ENCODE peak calls at places on chromosome 15, in ten cellular contexts. B is HCT116, C is PC-9, A is adipocyte, F is A673, O is mammary epithelial cell, Y is Caco-2, L is colonic mucosa, W is IMR-90, V is upper lobe of right lung. M is an unnamed sample. For H3K36me3, the result is how much of the 10 kb centered on the place peaks cover.

GRCh38 chr15:66278671-66279070 is 14.7 kb upstream of the DIS3L start:
- DNase-seq in B (no peak), C (no peak), A (no peak), F (no peak), O (no peak), Y (no peak), L (no peak), W (no peak), V (no peak), M (no peak)

GRCh38 chr15:47124430-47125102 is 592.7 kb upstream of the SEMA6D start:
- DNase-seq in B (no peak), C (no peak), A (no peak), F (no peak), O (no peak), Y (no peak), L (no peak), W (no peak), V (no peak), M (no peak)

GRCh38 chr15:32834156-32834555 is 116.4 kb downstream of the GREM1 start:
- DNase-seq in B (no peak), C (no peak), A (no peak), F (no peak), O (no peak), Y (no peak), L (no peak), W (no peak), V (no peak), M (no peak)

GRCh38 chr15:51844747-51845426 is 15.4 kb downstream of the TMOD3 start:
- DNase-seq in B (no peak), C (no peak), A (no peak), F (no peak), O (no peak), Y (no peak), L (no peak), W (peak), V (no peak), M (no peak)

GRCh38 chr15:63517202-63517601 is 12.8 kb downstream of the USP3 start:
- DNase-seq in B (no peak), C (no peak), A (no peak), F (no peak), O (no peak), Y (no peak), L (no peak), W (no peak), V (no peak), M (no peak)

GRCh38 chr15:48865387-48866079 is 12.4 kb upstream of the EID1 start:
- DNase-seq in B (no peak), C (no peak), A (peak), F (peak), O (no peak), Y (no peak), L (no peak), W (peak), V (no peak), M (no peak)

GRCh38 chr15:43872416-43873020 is 45.7 kb downstream of the WDR76 start:
- DNase-seq in B (peak), C (peak), A (peak), F (peak), O (peak), Y (peak), L (peak), W (peak), V (no peak), M (no peak)

GRCh38 chr15:71747128-71748083 is 62.9 kb upstream of the NR2E3 start:
- DNase-seq in B (peak), C (peak), A (peak), F (no peak), O (peak), Y (peak), L (peak), W (peak), V (no peak), M (no peak)

GRCh38 chr15:28132524-28133275 is 33.6 kb upstream of the OCA2 start:
- DNase-seq in B (no peak), C (no peak), A (peak), F (no peak), O (no peak), Y (no peak), L (no peak), W (peak), V (no peak), M (no peak)

GRCh38 chr15:88479169-88479568 is 11.7 kb downstream of the MRPS11 start:
- DNase-seq in B (no peak), C (no peak), A (no peak), F (no peak), O (no peak), Y (no peak), L (no peak), W (no peak), V (no peak), M (no peak)

GRCh38 chr15:55683366-55683765 is 59.6 kb downstream of the PRTG start:
- DNase-seq in B (no peak), C (no peak), A (peak), F (no peak), O (no peak), Y (no peak), L (no peak), W (peak), V (no peak), M (no peak)

GRCh38 chr15:89781891-89782618 is 5.9 kb downstream of the MESP2 start:
- DNase-seq in B (peak), C (peak), A (peak), F (no peak), O (peak), Y (peak), L (no peak), W (peak), V (no peak), M (no peak)

GRCh38 chr15:62920569-62921502 is 121.7 kb upstream of the TPM1 start:
- DNase-seq in B (no peak), C (no peak), A (peak), F (no peak), O (peak), Y (no peak), L (no peak), W (peak), V (no peak), M (no peak)

GRCh38 chr15:53861792-53862191 is 102.3 kb upstream of the WDR72 start:
- DNase-seq in B (no peak), C (no peak), A (no peak), F (no peak), O (no peak), Y (no peak), L (no peak), W (no peak), V (no peak), M (no peak)

GRCh38 chr15:55846108-55846707 is 103.3 kb upstream of the PRTG start:
- DNase-seq in B (peak), C (peak), A (peak), F (peak), O (peak), Y (peak), L (peak), W (peak), V (no peak), M (peak)

GRCh38 chr15:82184776-82185175 is 77.8 kb downstream of the EFL1 start:
- DNase-seq in B (no peak), C (no peak), A (no peak), F (no peak), O (no peak), Y (no peak), L (no peak), W (no peak), V (no peak), M (no peak)

GRCh38 chr15:83848315-83849050 is 194.6 kb downstream of the ADAMTSL3 start:
- DNase-seq in B (no peak), C (no peak), A (peak), F (peak), O (peak), Y (no peak), L (no peak), W (peak), V (no peak), M (no peak)

GRCh38 chr15:62847900-62848489 is 194.6 kb upstream of the TPM1 start:
- DNase-seq in B (peak), C (no peak), A (peak), F (peak), O (peak), Y (peak), L (peak), W (peak), V (no peak), M (peak)

GRCh38 chr15:22951381-22952280 is 28.5 kb downstream of the CYFIP1 start:
- DNase-seq in B (no peak), C (no peak), A (no peak), F (no peak), O (peak), Y (no peak), L (no peak), W (no peak), V (no peak), M (no peak)

GRCh38 chr15:62173215-62173614 is 8.1 kb upstream of the C2CD4B start:
- DNase-seq in B (no peak), C (no peak), A (no peak), F (peak), O (no peak), Y (no peak), L (no peak), W (no peak), V (no peak), M (no peak)

GRCh38 chr15:67784057-67784781 is 41.1 kb upstream of the SKOR1 start:
- DNase-seq in B (no peak), C (no peak), A (no peak), F (no peak), O (no peak), Y (no peak), L (no peak), W (no peak), V (no peak), M (no peak)

GRCh38 chr15:56886878-56887781 is 31.3 kb upstream of the TCF12 start:
- DNase-seq in B (peak), C (peak), A (peak), F (peak), O (peak), Y (peak), L (peak), W (peak), V (peak), M (peak)

GRCh38 chr15:31366169-31366734 is 39.6 kb downstream of the KLF13 start:
- DNase-seq in B (no peak), C (no peak), A (no peak), F (peak), O (peak), Y (no peak), L (peak), W (no peak), V (peak), M (no peak)

GRCh38 chr15:61946778-61947177 is 113.5 kb downstream of the VPS13C start:
- DNase-seq in B (no peak), C (no peak), A (peak), F (peak), O (no peak), Y (no peak), L (no peak), W (peak), V (no peak), M (no peak)

GRCh38 chr15:44584162-44584749 is 47.3 kb downstream of the EIF3J start:
- DNase-seq in B (peak), C (peak), A (peak), F (peak), O (peak), Y (peak), L (peak), W (no peak), V (peak), M (peak)

GRCh38 chr15:66964111-66964738 is 101.2 kb upstream of the SMAD3 start:
- DNase-seq in B (no peak), C (no peak), A (no peak), F (no peak), O (no peak), Y (no peak), L (no peak), W (no peak), V (no peak), M (no peak)

GRCh38 chr15:48393650-48394049 is 62.4 kb downstream of the DUT start:
- DNase-seq in B (no peak), C (no peak), A (no peak), F (no peak), O (no peak), Y (no peak), L (peak), W (peak), V (no peak), M (no peak)

GRCh38 chr15:32029862-32030781 is at the start of gene CHRNA7:
- DNase-seq in B (peak), C (no peak), A (peak), F (peak), O (peak), Y (peak), L (peak), W (peak), V (peak), M (no peak)

GRCh38 chr15:33693166-33693830 is 275.0 kb upstream of the CHRM5 start:
- DNase-seq in B (no peak), C (no peak), A (no peak), F (no peak), O (no peak), Y (no peak), L (no peak), W (no peak), V (no peak), M (no peak)

GRCh38 chr15:69585937-69586336 is 133.3 kb downstream of the RPLP1 start:
- DNase-seq in B (no peak), C (no peak), A (no peak), F (no peak), O (no peak), Y (no peak), L (no peak), W (no peak), V (peak), M (no peak)

GRCh38 chr15:75844629-75845390 is 1.6 kb downstream of the UBE2Q2 start:
- DNase-seq in B (no peak), C (no peak), A (peak), F (no peak), O (no peak), Y (no peak), L (no peak), W (no peak), V (no peak), M (peak)

GRCh38 chr15:101389362-101389761 is 94.3 kb upstream of the SNRPA1 start:
- DNase-seq in B (no peak), C (no peak), A (no peak), F (no peak), O (no peak), Y (no peak), L (no peak), W (no peak), V (no peak), M (no peak)

GRCh38 chr15:99729920-99730319 is 3.3 kb downstream of the LYSMD4 start:
- DNase-seq in B (no peak), C (peak), A (peak), F (peak), O (peak), Y (peak), L (peak), W (peak), V (no peak), M (no peak)

GRCh38 chr15:53962646-53963561 is 15.3 kb upstream of the UNC13C start:
- DNase-seq in B (no peak), C (peak), A (peak), F (peak), O (no peak), Y (peak), L (peak), W (no peak), V (no peak), M (no peak)

GRCh38 chr15:86685263-86685662 is 605.6 kb downstream of the AGBL1 start:
- DNase-seq in B (no peak), C (no peak), A (no peak), F (no peak), O (no peak), Y (no peak), L (no peak), W (no peak), V (no peak), M (no peak)

GRCh38 chr15:94196536-94196935 is 34.8 kb upstream of the MCTP2 start:
- DNase-seq in B (no peak), C (no peak), A (peak), F (no peak), O (no peak), Y (no peak), L (no peak), W (peak), V (no peak), M (no peak)

GRCh38 chr15:43215961-43216360 is 4.9 kb downstream of the EPB42 start:
- DNase-seq in B (no peak), C (peak), A (no peak), F (no peak), O (peak), Y (no peak), L (no peak), W (peak), V (no peak), M (no peak)

GRCh38 chr15:79431636-79432344 is at the start of gene MINAR1:
- DNase-seq in B (no peak), C (peak), A (peak), F (peak), O (peak), Y (no peak), L (no peak), W (peak), V (no peak), M (no peak)

GRCh38 chr15:95300958-95301357 is 1029.5 kb upstream of the NR2F2 start:
- DNase-seq in B (no peak), C (no peak), A (no peak), F (no peak), O (no peak), Y (no peak), L (no peak), W (peak), V (no peak), M (no peak)

GRCh38 chr15:71355268-71355667 is 240.0 kb downstream of the THSD4 start:
- DNase-seq in B (no peak), C (no peak), A (no peak), F (no peak), O (peak), Y (no peak), L (no peak), W (no peak), V (no peak), M (no peak)

GRCh38 chr15:90807687-90808086 is 60.7 kb upstream of the FURIN start:
- DNase-seq in B (no peak), C (no peak), A (no peak), F (no peak), O (no peak), Y (no peak), L (no peak), W (no peak), V (no peak), M (no peak)
- H3K36me3 ChIP-seq in B (under half), C (under half), A (under half), F (under half), O (under half), Y (under half), L (under half), W (under half), V (under half), M (under half)

GRCh38 chr15:41354371-41354770 is 21.7 kb downstream of the NUSAP1 start:
- DNase-seq in B (no peak), C (no peak), A (no peak), F (no peak), O (no peak), Y (no peak), L (no peak), W (no peak), V (no peak), M (no peak)
- H3K36me3 ChIP-seq in B (half or more), C (under half), A (under half), F (half or more), O (under half), Y (under half), L (under half), W (under half), V (under half), M (under half)

GRCh38 chr15:74466570-74466969 is 5.6 kb upstream of the UBL7 start:
- DNase-seq in B (no peak), C (no peak), A (no peak), F (no peak), O (no peak), Y (no peak), L (no peak), W (no peak), V (no peak), M (no peak)

GRCh38 chr15:74468341-74469032 is 7.5 kb upstream of the UBL7 start:
- DNase-seq in B (no peak), C (no peak), A (no peak), F (no peak), O (no peak), Y (no peak), L (no peak), W (no peak), V (no peak), M (no peak)

GRCh38 chr15:74464897-74465296 is 3.9 kb upstream of the UBL7 start:
- DNase-seq in B (no peak), C (no peak), A (no peak), F (no peak), O (no peak), Y (no peak), L (no peak), W (no peak), V (no peak), M (no peak)

DNA sequence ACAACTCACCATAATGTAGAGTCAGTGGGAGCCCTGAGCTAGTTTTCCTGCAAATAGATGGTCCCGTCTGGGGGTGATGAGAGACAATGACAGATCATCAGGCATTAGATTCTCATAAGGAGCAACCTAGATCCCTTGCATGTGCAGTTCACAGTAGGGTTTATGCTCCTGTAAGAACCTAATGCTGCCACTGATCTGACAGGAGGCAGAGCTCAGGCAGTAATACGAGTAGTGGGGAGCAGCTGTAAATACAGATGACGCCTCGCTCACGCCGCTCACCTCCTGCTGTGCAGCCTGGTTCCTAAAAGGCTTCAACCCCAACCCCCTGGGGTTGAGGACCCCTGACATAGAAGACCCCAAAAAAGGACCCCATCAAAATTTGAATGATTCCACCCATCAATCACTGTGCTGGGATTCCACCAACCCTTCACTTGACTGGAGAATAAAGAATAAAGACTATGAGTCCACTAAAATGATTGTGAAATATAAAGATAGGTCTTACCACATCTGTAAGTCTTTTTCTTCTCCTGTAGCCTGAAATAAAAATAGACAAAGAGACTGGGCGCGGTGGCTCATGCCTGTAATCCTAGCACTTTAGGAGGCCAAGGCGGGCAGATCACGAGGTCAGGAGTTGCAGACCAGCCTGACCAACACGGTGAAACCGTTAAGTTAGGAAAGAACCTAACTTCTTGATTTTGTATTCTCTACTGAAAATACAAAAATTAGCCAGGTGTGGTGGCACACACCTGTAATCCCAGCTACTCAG is 9.9 kb upstream of the UBL7 start:
- DNase-seq in B (no peak), C (no peak), A (no peak), F (no peak), O (no peak), Y (no peak), L (no peak), W (no peak), V (no peak), M (no peak)
- H3K36me3 ChIP-seq in B (under half), C (under half), A (under half), F (under half), O (under half), Y (under half), L (under half), W (under half), V (under half), M (under half)

GRCh38 chr15:92934706-92935105 is 34.6 kb downstream of the CHD2 start:
- DNase-seq in B (no peak), C (no peak), A (no peak), F (no peak), O (no peak), Y (no peak), L (no peak), W (no peak), V (no peak), M (no peak)
- H3K36me3 ChIP-seq in B (half or more), C (half or more), A (half or more), F (half or more), O (half or more), Y (under half), L (under half), W (half or more), V (half or more), M (half or more)

M was measured in naive thymus-derived CD4-positive, alpha-beta T cell.